ENCODE peak calls at places on chromosomes 3 and 15, in eight cellular contexts. K, N, I, S, J, P, Q and C are unnamed samples.
A peak's percentile ranks its signal among the peaks of the same experiment; 100 is the strongest.

GRCh38 chr3:147816770-147817169 is 407.6 kb downstream of the ZIC1 start:
- DNase-seq in J (peak; percentile 14), Q (peak; percentile 12), N (no peak), S (no peak), I (no peak), K (no peak), P (no peak), C (peak; percentile 8)

GRCh38 chr3:104244680-104245079 is 1122.0 kb upstream of the ALCAM start:
- DNase-seq in S (no peak), P (no peak), I (no peak), N (no peak), K (no peak), J (no peak), Q (no peak), C (no peak)

GRCh38 chr15:31973197-31973596 is 57.1 kb upstream of the CHRNA7 start:
- DNase-seq in N (no peak), P (no peak), J (no peak), K (no peak), I (no peak), S (no peak), Q (no peak), C (no peak)

GRCh38 chr3:122948398-122948797 is 79.2 kb downstream of the SEMA5B start:
- DNase-seq in I (no peak), N (no peak), S (no peak), Q (no peak), J (no peak), K (no peak), P (no peak), C (no peak)

GRCh38 chr15:92413511-92413910 is 19.8 kb downstream of the ST8SIA2 start:
- DNase-seq in K (no peak), N (no peak), P (no peak), Q (no peak), I (no peak), J (no peak), S (no peak), C (no peak)

GRCh38 chr3:58491506-58492384 is at the start of gene KCTD6:
- DNase-seq in P (peak; percentile 95), N (peak; percentile 98), Q (peak; percentile 94), J (peak; percentile 76), I (peak; percentile 79), K (peak; percentile 83), S (peak; percentile 81), C (peak; percentile 89)

GRCh38 chr3:37653466-37653865 is 208.2 kb upstream of the CTDSPL start:
- DNase-seq in I (no peak), K (no peak), Q (no peak), N (no peak), S (no peak), P (no peak), J (no peak), C (no peak)

GRCh38 chr3:159884661-159885402 is 103.8 kb upstream of the IL12A start:
- DNase-seq in J (no peak), Q (no peak), N (no peak), P (peak; percentile 43), I (no peak), S (no peak), K (peak; percentile 37), C (peak; percentile 60)

GRCh38 chr15:39934415-39935044 is 615 bp downstream of the EIF2AK4 start:
- DNase-seq in I (no peak), J (no peak), N (no peak), S (no peak), K (no peak), Q (no peak), P (peak; percentile 85), C (no peak)

GRCh38 chr3:107611775-107612469 is 89.2 kb downstream of the BBX start:
- DNase-seq in Q (no peak), N (no peak), I (no peak), J (no peak), P (no peak), S (no peak), K (no peak), C (no peak)

GRCh38 chr15:85742186-85742751 is 52.5 kb downstream of the KLHL25 start:
- DNase-seq in N (no peak), J (no peak), K (peak; percentile 71), P (no peak), S (no peak), I (no peak), Q (no peak), C (no peak)

GRCh38 chr3:143121240-143122088 is 1.9 kb downstream of the CHST2 start:
- DNase-seq in K (no peak), S (peak; percentile 60), Q (no peak), P (peak; percentile 72), N (peak; percentile 71), I (peak; percentile 24), J (no peak), C (peak; percentile 55)

GRCh38 chr3:38098376-38098723 is 38.6 kb downstream of the ACAA1 start:
- DNase-seq in Q (no peak), K (no peak), N (no peak), P (no peak), I (no peak), S (no peak), J (no peak), C (no peak)

GRCh38 chr15:75452968-75453702 is 1.6 kb upstream of the SIN3A start:
- DNase-seq in P (peak; percentile 67), S (peak; percentile 7), I (peak; percentile 14), J (peak; percentile 10), K (peak; percentile 73), N (peak; percentile 69), Q (peak; percentile 57), C (no peak)

GRCh38 chr3:16816048-16816780 is 68.5 kb upstream of the PLCL2 start:
- DNase-seq in S (no peak), Q (no peak), K (no peak), I (no peak), J (no peak), P (no peak), N (no peak), C (no peak)

GRCh38 chr3:53303549-53303948 is 43.8 kb downstream of the DCP1A start:
- DNase-seq in Q (no peak), I (no peak), S (no peak), J (no peak), N (no peak), K (no peak), P (no peak), C (no peak)

GRCh38 chr3:143634991-143635390 is 213.3 kb downstream of the SLC9A9 start:
- DNase-seq in S (no peak), I (no peak), K (no peak), J (no peak), N (no peak), Q (peak; percentile 25), P (no peak), C (no peak)

GRCh38 chr3:177713921-177714900 is 516.9 kb upstream of the TBL1XR1 start:
- DNase-seq in K (no peak), S (no peak), N (no peak), J (no peak), P (peak; percentile 58), I (no peak), Q (no peak), C (no peak)

GRCh38 chr3:193124861-193125260 is 116.2 kb upstream of the PLAAT1 start:
- DNase-seq in P (no peak), S (no peak), Q (no peak), J (no peak), I (no peak), K (no peak), N (no peak), C (no peak)